ENCODE peak calls at places on chromosome 22, in six cellular contexts. Z is transverse colon; E is endothelial cell of umbilical vein; A is CD4-positive, alpha-beta T cell; N is Peyer's patch; R is right atrium auricular region. H is an unnamed sample. For H3K27me3, the result is how much of the 10 kb centered on the place peaks cover.

GRCh38 chr22:48591286-48592065 is 1236.2 kb downstream of the BRD1 start:
- DNase-seq in Z (no peak), E (no peak), A (no peak), N (no peak), R (no peak), H (no peak)

GRCh38 chr22:48140261-48140660 is 1377.8 kb downstream of the TBC1D22A start:
- DNase-seq in Z (no peak), E (no peak), A (no peak), N (no peak), R (peak), H (no peak)

GRCh38 chr22:45009881-45010531 is at the start of gene PHF21B:
- DNase-seq in Z (no peak), E (peak), A (no peak), N (no peak), R (no peak), H (no peak)

GRCh38 chr22:24421428-24421931 is 5.9 kb upstream of the ADORA2A start:
- DNase-seq in Z (no peak), E (no peak), A (peak), N (no peak), R (no peak), H (no peak)

GRCh38 chr22:46984751-46985506 is 222.5 kb downstream of the TBC1D22A start:
- DNase-seq in Z (no peak), E (peak), A (no peak), N (peak), R (no peak), H (peak)

GRCh38 chr22:38187413-38188212 is 6.0 kb upstream of the PLA2G6 start:
- DNase-seq in Z (no peak), E (peak), A (no peak), N (no peak), R (no peak), H (peak)

GRCh38 chr22:31637375-31637937 is 24.6 kb downstream of the PISD start:
- DNase-seq in Z (no peak), E (no peak), A (no peak), N (peak), R (no peak), H (no peak)

GRCh38 chr22:34067031-34067430 is 146.8 kb upstream of the LARGE1 start:
- DNase-seq in Z (no peak), E (no peak), A (no peak), N (no peak), R (no peak), H (no peak)

GRCh38 chr22:39433476-39434242 is 23.2 kb upstream of the MGAT3 start:
- DNase-seq in Z (no peak), E (no peak), A (no peak), N (no peak), R (no peak), H (no peak)

GRCh38 chr22:47806894-47807293 is 1044.4 kb downstream of the TBC1D22A start:
- DNase-seq in Z (no peak), E (no peak), A (no peak), N (no peak), R (no peak), H (no peak)

GRCh38 chr22:38267086-38267485 is 5.7 kb downstream of the TMEM184B start:
- DNase-seq in Z (no peak), E (peak), A (peak), N (no peak), R (peak), H (no peak)

GRCh38 chr22:37930270-37930951 is 23.0 kb downstream of the C22orf23 start:
- DNase-seq in Z (no peak), E (no peak), A (no peak), N (no peak), R (no peak), H (no peak)

GRCh38 chr22:39401301-39401631 is 1.7 kb downstream of the TAB1 start:
- DNase-seq in Z (no peak), E (no peak), A (no peak), N (no peak), R (no peak), H (no peak)

GRCh38 chr22:24601217-24602104 is 1.5 kb upstream of the GGT1 start:
- DNase-seq in Z (peak), E (no peak), A (no peak), N (peak), R (no peak), H (no peak)

GRCh38 chr22:35449829-35450689 is 50.1 kb downstream of the MCM5 start:
- DNase-seq in Z (peak), E (no peak), A (no peak), N (no peak), R (no peak), H (no peak)

GRCh38 chr22:48045369-48045768 is 1282.9 kb downstream of the TBC1D22A start:
- DNase-seq in Z (peak), E (no peak), A (no peak), N (peak), R (peak), H (no peak)

GRCh38 chr22:30606455-30607299 is at the start of gene TCN2:
- DNase-seq in Z (peak), E (peak), A (peak), N (peak), R (peak), H (peak)

GRCh38 chr22:48334971-48335370 is 1492.7 kb downstream of the BRD1 start:
- DNase-seq in Z (no peak), E (no peak), A (no peak), N (peak), R (no peak), H (no peak)

GRCh38 chr22:35727436-35727835 is 9.8 kb downstream of the APOL5 start:
- DNase-seq in Z (no peak), E (no peak), A (no peak), N (no peak), R (no peak), H (no peak)

GRCh38 chr22:42920101-42920820 is 63.2 kb upstream of the ARFGAP3 start:
- DNase-seq in Z (no peak), E (no peak), A (no peak), N (no peak), R (no peak), H (no peak)

GRCh38 chr22:45587638-45588481 is 83.8 kb upstream of the ATXN10 start:
- DNase-seq in Z (no peak), E (no peak), A (no peak), N (no peak), R (no peak), H (peak)

GRCh38 chr22:17303840-17304779 is 65.2 kb upstream of the CECR2 start:
- DNase-seq in Z (peak), E (no peak), A (peak), N (peak), R (no peak), H (no peak)

GRCh38 chr22:26429458-26430238 is 588 bp downstream of the ASPHD2 start:
- DNase-seq in Z (no peak), E (no peak), A (peak), N (peak), R (no peak), H (no peak)

GRCh38 chr22:45389546-45389945 is 23.9 kb downstream of the SMC1B start:
- DNase-seq in Z (no peak), E (no peak), A (no peak), N (no peak), R (no peak), H (no peak)

GRCh38 chr22:50191041-50191740 is 5.5 kb downstream of the TRABD start:
- DNase-seq in Z (peak), E (no peak), A (peak), N (peak), R (no peak), H (no peak)

GRCh38 chr22:32748509-32748908 is 53.0 kb upstream of the TIMP3 start:
- DNase-seq in Z (no peak), E (no peak), A (no peak), N (no peak), R (no peak), H (no peak)

GRCh38 chr22:24191893-24192292 is 10.6 kb downstream of the SUSD2 start:
- DNase-seq in Z (no peak), E (no peak), A (no peak), N (no peak), R (no peak), H (no peak)

GRCh38 chr22:46582281-46582811 is 37.8 kb upstream of the GRAMD4 start:
- DNase-seq in Z (peak), E (no peak), A (no peak), N (peak), R (no peak), H (no peak)

GRCh38 chr22:40331706-40332105 is 14.6 kb upstream of the ADSL start:
- DNase-seq in Z (no peak), E (no peak), A (no peak), N (no peak), R (no peak), H (no peak)

GRCh38 chr22:49269371-49269770 is 558.3 kb downstream of the BRD1 start:
- DNase-seq in Z (no peak), E (no peak), A (no peak), N (no peak), R (no peak), H (no peak)

GRCh38 chr22:32482708-32483107 is 8.1 kb downstream of the FBXO7 start:
- DNase-seq in Z (no peak), E (no peak), A (no peak), N (no peak), R (no peak), H (peak)

DNA sequence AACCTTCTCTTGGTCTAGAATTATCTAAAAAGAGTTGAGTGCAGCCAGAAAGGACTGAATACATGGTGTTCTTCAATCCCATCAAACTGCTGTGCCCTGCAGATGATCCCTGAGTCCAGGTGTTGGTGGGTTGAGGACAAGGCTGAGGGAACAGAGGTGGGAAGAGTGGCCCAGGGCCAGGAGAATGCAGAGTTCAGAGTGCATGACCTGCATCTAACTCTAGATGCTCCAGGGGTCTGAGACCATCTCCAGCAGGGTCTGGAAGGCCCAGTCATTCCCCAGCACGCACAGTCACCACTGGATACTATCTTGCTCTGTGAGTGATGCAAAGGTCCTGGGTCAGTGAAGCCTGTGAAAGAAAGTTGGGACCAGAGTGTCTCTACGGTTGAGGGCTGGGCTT is 2.1 kb upstream of the VPREB1 start:
- DNase-seq in Z (no peak), E (no peak), A (no peak), N (no peak), R (no peak), H (no peak)
- H3K27me3 ChIP-seq in Z (under half), E (under half), A (under half), N (under half), R (under half), H (under half)

DNA sequence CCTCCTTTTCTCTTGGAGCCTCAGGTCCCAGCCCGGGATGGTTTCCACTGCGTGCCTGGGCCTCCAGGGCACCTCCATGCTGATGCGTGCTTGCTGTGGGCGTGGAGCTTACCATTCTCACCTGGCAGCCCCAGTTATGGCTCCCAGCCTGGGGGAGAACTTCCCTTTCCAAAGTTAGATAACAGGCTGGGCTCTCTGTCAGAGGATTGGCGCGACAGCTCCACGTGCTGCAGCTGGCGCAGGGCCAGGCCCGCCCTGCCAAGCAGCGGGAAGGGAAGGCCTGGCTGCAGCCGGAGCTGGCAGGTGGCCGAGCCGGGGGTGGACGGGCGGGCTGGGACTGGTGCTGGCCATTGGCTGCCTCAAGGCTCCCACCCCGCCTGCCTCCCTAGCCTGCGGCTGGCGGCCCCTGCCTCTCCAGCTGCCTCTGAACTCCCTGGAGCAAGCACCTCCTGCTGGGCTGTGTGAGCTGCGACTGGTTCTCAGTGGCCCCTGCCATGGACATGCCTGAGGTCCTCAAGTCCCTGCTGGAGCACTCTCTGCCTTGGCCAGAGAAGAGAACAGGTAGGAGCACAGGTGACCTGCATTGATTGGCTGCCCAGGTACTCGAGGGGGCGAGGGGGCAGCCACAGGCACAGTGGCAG is 14.6 kb upstream of the TEF start:
- DNase-seq in Z (peak), E (peak), A (no peak), N (peak), R (peak), H (peak)
- TF ChIP-seq CTCF in Z (peak), E (peak), A (no peak), N (peak), R (peak), H (peak)

GRCh38 chr22:19763141-19764049 is 2.8 kb downstream of the TBX1 start:
- DNase-seq in Z (no peak), E (no peak), A (no peak), N (no peak), R (no peak), H (no peak)

GRCh38 chr22:19765477-19766234 is 5.1 kb downstream of the TBX1 start:
- DNase-seq in Z (no peak), E (no peak), A (peak), N (no peak), R (no peak), H (peak)

GRCh38 chr22:19762315-19763140 is 1.9 kb downstream of the TBX1 start:
- DNase-seq in Z (no peak), E (peak), A (no peak), N (no peak), R (no peak), H (peak)

GRCh38 chr22:19764636-19765476 is 4.3 kb downstream of the TBX1 start:
- DNase-seq in Z (no peak), E (no peak), A (no peak), N (no peak), R (no peak), H (no peak)

DNA sequence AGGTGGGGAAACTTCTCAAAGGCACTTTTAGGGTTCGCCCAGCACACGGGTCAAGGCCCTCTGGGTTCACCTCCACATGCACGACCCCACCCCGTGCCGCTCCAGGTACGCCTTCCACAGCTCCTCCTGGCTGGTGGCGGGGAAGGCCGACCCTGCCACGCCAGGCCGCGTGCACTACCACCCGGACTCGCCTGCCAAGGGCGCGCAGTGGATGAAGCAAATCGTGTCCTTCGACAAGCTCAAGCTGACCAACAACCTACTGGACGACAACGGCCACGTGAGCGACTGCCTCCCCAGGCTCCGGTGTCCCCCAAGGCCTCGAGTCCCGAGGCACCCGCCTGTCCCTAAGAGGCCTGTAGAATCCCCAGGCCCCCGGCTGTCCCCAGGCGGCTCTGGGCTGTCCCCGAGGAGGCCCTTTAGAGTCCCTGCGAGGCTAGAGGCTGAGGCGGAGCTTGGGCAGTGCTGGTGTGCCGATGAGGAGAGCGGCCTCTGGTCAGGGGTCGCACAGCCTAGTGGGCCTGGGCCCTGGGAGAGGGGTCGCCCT is 3.5 kb downstream of the TBX1 start:
- DNase-seq in Z (no peak), E (no peak), A (no peak), N (no peak), R (no peak), H (no peak)
- H3K27me3 ChIP-seq in Z (half or more), E (under half), A (half or more), N (under half), R (under half), H (under half)

DNA sequence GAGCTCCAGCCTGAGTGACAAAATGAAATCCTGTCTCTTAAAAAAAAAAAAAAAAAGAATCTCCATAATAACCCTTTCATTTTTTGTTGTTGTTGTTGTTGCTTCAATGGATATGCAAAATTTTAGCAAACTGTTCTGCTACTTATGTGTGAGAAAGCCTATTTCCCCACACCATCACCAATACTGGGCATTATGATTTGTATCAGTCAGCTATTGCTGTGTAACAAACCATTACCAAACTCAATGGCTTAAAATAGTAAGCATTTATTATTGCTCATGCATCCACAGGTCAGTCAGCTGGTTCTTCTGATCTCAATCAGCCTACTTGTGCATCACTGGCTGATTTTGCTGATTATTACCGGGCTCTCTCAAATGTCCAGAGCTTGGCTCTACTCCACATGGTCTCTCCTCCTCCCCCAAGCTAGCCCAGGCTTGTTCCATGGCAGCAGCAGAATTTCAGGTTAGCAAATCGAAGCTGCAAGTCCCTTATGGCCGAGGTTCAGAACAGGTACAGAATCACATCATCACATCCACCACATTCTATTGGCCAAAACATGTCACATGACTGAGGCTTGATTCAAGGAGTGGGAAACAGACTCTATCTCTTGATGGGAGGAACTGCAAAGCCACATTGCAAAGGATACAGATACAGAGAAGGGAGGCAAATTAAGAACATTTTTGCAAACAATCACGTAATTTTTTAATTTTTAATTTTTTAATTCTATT is 135.1 kb downstream of the MN1 start:
- DNase-seq in Z (no peak), E (no peak), A (no peak), N (no peak), R (no peak), H (no peak)
- TF ChIP-seq CTCF in Z (no peak), E (no peak), A (no peak), N (no peak), R (no peak), H (no peak)

GRCh38 chr22:36924151-36924698 is 10.8 kb downstream of the CSF2RB start:
- DNase-seq in Z (no peak), E (no peak), A (no peak), N (no peak), R (peak), H (no peak)
- H3K27me3 ChIP-seq in Z (under half), E (under half), A (under half), N (under half), R (under half), H (under half)

H was measured in bronchial epithelial cell.